ENCODE peak calls at places on chromosomes 12 and 14, in nine cellular contexts. One of them, this sample, is unnamed.

GRCh38 chr14:92607702-92608429 is 94.3 kb downstream of the RIN3 start:
- DNase-seq in upper lobe of right lung: no peak
- DNase-seq in uterus: no peak
- DNase-seq in psoas muscle: no peak
- DNase-seq in CD4-positive, alpha-beta T cell: no peak
- DNase-seq in right atrium auricular region: no peak
- DNase-seq in brain microvascular endothelial cell: peak
- DNase-seq in pancreas: no peak
- DNase-seq in IMR-90: peak
- DNase-seq in this sample: no peak

GRCh38 chr14:96796851-96797187 is 363 bp upstream of the VRK1 start:
- DNase-seq in IMR-90: no peak
- DNase-seq in psoas muscle: no peak
- DNase-seq in right atrium auricular region: no peak
- DNase-seq in brain microvascular endothelial cell: no peak
- DNase-seq in CD4-positive, alpha-beta T cell: no peak
- DNase-seq in upper lobe of right lung: no peak
- DNase-seq in uterus: no peak
- DNase-seq in pancreas: no peak
- DNase-seq in this sample: no peak

GRCh38 chr12:3225154-3225795 is 148.1 kb downstream of the TSPAN9 start:
- DNase-seq in brain microvascular endothelial cell: peak
- DNase-seq in CD4-positive, alpha-beta T cell: no peak
- DNase-seq in upper lobe of right lung: no peak
- DNase-seq in right atrium auricular region: no peak
- DNase-seq in psoas muscle: no peak
- DNase-seq in pancreas: no peak
- DNase-seq in uterus: no peak
- DNase-seq in IMR-90: peak
- DNase-seq in this sample: no peak

GRCh38 chr12:67270622-67271021 is 1.5 kb downstream of the CAND1 start:
- DNase-seq in uterus: no peak
- DNase-seq in pancreas: no peak
- DNase-seq in upper lobe of right lung: no peak
- DNase-seq in right atrium auricular region: no peak
- DNase-seq in IMR-90: no peak
- DNase-seq in CD4-positive, alpha-beta T cell: no peak
- DNase-seq in psoas muscle: no peak
- DNase-seq in brain microvascular endothelial cell: no peak
- DNase-seq in this sample: no peak

GRCh38 chr14:58904771-58905170 is 267.0 kb downstream of the DACT1 start:
- DNase-seq in psoas muscle: no peak
- DNase-seq in brain microvascular endothelial cell: no peak
- DNase-seq in upper lobe of right lung: no peak
- DNase-seq in pancreas: no peak
- DNase-seq in CD4-positive, alpha-beta T cell: no peak
- DNase-seq in right atrium auricular region: no peak
- DNase-seq in uterus: no peak
- DNase-seq in IMR-90: no peak
- DNase-seq in this sample: no peak

GRCh38 chr12:121939992-121940766 is 21.8 kb downstream of the CFAP251 start:
- DNase-seq in upper lobe of right lung: no peak
- DNase-seq in brain microvascular endothelial cell: no peak
- DNase-seq in uterus: no peak
- DNase-seq in psoas muscle: no peak
- DNase-seq in right atrium auricular region: no peak
- DNase-seq in IMR-90: no peak
- DNase-seq in pancreas: no peak
- DNase-seq in CD4-positive, alpha-beta T cell: no peak
- DNase-seq in this sample: no peak

GRCh38 chr14:95770777-95771176 is 56.9 kb upstream of the TCL1A start:
- DNase-seq in IMR-90: no peak
- DNase-seq in psoas muscle: no peak
- DNase-seq in right atrium auricular region: no peak
- DNase-seq in pancreas: no peak
- DNase-seq in CD4-positive, alpha-beta T cell: no peak
- DNase-seq in uterus: no peak
- DNase-seq in brain microvascular endothelial cell: no peak
- DNase-seq in upper lobe of right lung: no peak
- DNase-seq in this sample: no peak

GRCh38 chr12:79725987-79726386 is 35.2 kb upstream of the PAWR start:
- DNase-seq in uterus: no peak
- DNase-seq in pancreas: no peak
- DNase-seq in brain microvascular endothelial cell: peak
- DNase-seq in right atrium auricular region: no peak
- DNase-seq in IMR-90: peak
- DNase-seq in CD4-positive, alpha-beta T cell: no peak
- DNase-seq in psoas muscle: no peak
- DNase-seq in upper lobe of right lung: no peak
- DNase-seq in this sample: no peak

GRCh38 chr12:109461846-109462766 is 15.0 kb downstream of the KCTD10 start:
- DNase-seq in uterus: peak
- DNase-seq in upper lobe of right lung: peak
- DNase-seq in right atrium auricular region: peak
- DNase-seq in CD4-positive, alpha-beta T cell: no peak
- DNase-seq in IMR-90: peak
- DNase-seq in brain microvascular endothelial cell: peak
- DNase-seq in psoas muscle: peak
- DNase-seq in pancreas: peak
- DNase-seq in this sample: no peak

GRCh38 chr12:65123435-65124063 is 2.4 kb upstream of the WIF1 start:
- DNase-seq in pancreas: no peak
- DNase-seq in right atrium auricular region: no peak
- DNase-seq in psoas muscle: no peak
- DNase-seq in brain microvascular endothelial cell: no peak
- DNase-seq in upper lobe of right lung: no peak
- DNase-seq in uterus: no peak
- DNase-seq in CD4-positive, alpha-beta T cell: no peak
- DNase-seq in IMR-90: peak
- DNase-seq in this sample: no peak

GRCh38 chr12:119988440-119988787 is 622 bp upstream of the BICDL1 start:
- DNase-seq in upper lobe of right lung: no peak
- DNase-seq in pancreas: no peak
- DNase-seq in psoas muscle: no peak
- DNase-seq in CD4-positive, alpha-beta T cell: no peak
- DNase-seq in brain microvascular endothelial cell: peak
- DNase-seq in IMR-90: peak
- DNase-seq in right atrium auricular region: no peak
- DNase-seq in uterus: no peak
- DNase-seq in this sample: no peak

GRCh38 chr14:24079521-24080141 is 8.3 kb downstream of the CPNE6 start:
- DNase-seq in CD4-positive, alpha-beta T cell: no peak
- DNase-seq in uterus: no peak
- DNase-seq in brain microvascular endothelial cell: no peak
- DNase-seq in IMR-90: no peak
- DNase-seq in pancreas: no peak
- DNase-seq in upper lobe of right lung: no peak
- DNase-seq in psoas muscle: no peak
- DNase-seq in right atrium auricular region: no peak
- DNase-seq in this sample: no peak

GRCh38 chr14:74649673-74650072 is 37.6 kb upstream of the LTBP2 start:
- DNase-seq in upper lobe of right lung: no peak
- DNase-seq in IMR-90: no peak
- DNase-seq in brain microvascular endothelial cell: no peak
- DNase-seq in psoas muscle: no peak
- DNase-seq in CD4-positive, alpha-beta T cell: no peak
- DNase-seq in uterus: no peak
- DNase-seq in pancreas: no peak
- DNase-seq in right atrium auricular region: no peak
- DNase-seq in this sample: no peak

GRCh38 chr14:105084741-105085571 is 19.7 kb upstream of the GPR132 start:
- DNase-seq in IMR-90: no peak
- DNase-seq in CD4-positive, alpha-beta T cell: no peak
- DNase-seq in psoas muscle: no peak
- DNase-seq in right atrium auricular region: no peak
- DNase-seq in upper lobe of right lung: peak
- DNase-seq in uterus: no peak
- DNase-seq in pancreas: no peak
- DNase-seq in brain microvascular endothelial cell: no peak
- DNase-seq in this sample: no peak

GRCh38 chr12:11836282-11836963 is 186.9 kb downstream of the ETV6 start:
- DNase-seq in CD4-positive, alpha-beta T cell: no peak
- DNase-seq in brain microvascular endothelial cell: no peak
- DNase-seq in pancreas: peak
- DNase-seq in psoas muscle: no peak
- DNase-seq in uterus: no peak
- DNase-seq in upper lobe of right lung: peak
- DNase-seq in right atrium auricular region: peak
- DNase-seq in IMR-90: no peak
- DNase-seq in this sample: no peak

GRCh38 chr14:29521526-29522137 is 406.0 kb downstream of the PRKD1 start:
- DNase-seq in CD4-positive, alpha-beta T cell: no peak
- DNase-seq in brain microvascular endothelial cell: no peak
- DNase-seq in upper lobe of right lung: no peak
- DNase-seq in right atrium auricular region: no peak
- DNase-seq in uterus: no peak
- DNase-seq in psoas muscle: no peak
- DNase-seq in pancreas: no peak
- DNase-seq in IMR-90: peak
- DNase-seq in this sample: no peak

GRCh38 chr12:78403681-78404080 is 460.9 kb upstream of the SYT1 start:
- DNase-seq in IMR-90: peak
- DNase-seq in brain microvascular endothelial cell: peak
- DNase-seq in pancreas: no peak
- DNase-seq in upper lobe of right lung: no peak
- DNase-seq in psoas muscle: no peak
- DNase-seq in CD4-positive, alpha-beta T cell: no peak
- DNase-seq in right atrium auricular region: no peak
- DNase-seq in uterus: no peak
- DNase-seq in this sample: no peak

GRCh38 chr12:33427071-33427470 is 12.5 kb downstream of the SYT10 start:
- DNase-seq in upper lobe of right lung: no peak
- DNase-seq in psoas muscle: no peak
- DNase-seq in uterus: no peak
- DNase-seq in pancreas: no peak
- DNase-seq in brain microvascular endothelial cell: no peak
- DNase-seq in IMR-90: no peak
- DNase-seq in right atrium auricular region: no peak
- DNase-seq in CD4-positive, alpha-beta T cell: no peak
- DNase-seq in this sample: no peak

GRCh38 chr14:32594766-32595165 is 265.7 kb downstream of the AKAP6 start:
- DNase-seq in pancreas: no peak
- DNase-seq in brain microvascular endothelial cell: peak
- DNase-seq in CD4-positive, alpha-beta T cell: no peak
- DNase-seq in uterus: no peak
- DNase-seq in IMR-90: peak
- DNase-seq in psoas muscle: no peak
- DNase-seq in right atrium auricular region: no peak
- DNase-seq in upper lobe of right lung: no peak
- DNase-seq in this sample: no peak

GRCh38 chr14:39368261-39368959 is 63.8 kb downstream of the FBXO33 start:
- DNase-seq in uterus: peak
- DNase-seq in right atrium auricular region: no peak
- DNase-seq in CD4-positive, alpha-beta T cell: peak
- DNase-seq in IMR-90: peak
- DNase-seq in psoas muscle: peak
- DNase-seq in brain microvascular endothelial cell: peak
- DNase-seq in pancreas: peak
- DNase-seq in upper lobe of right lung: no peak
- DNase-seq in this sample: peak

GRCh38 chr12:53971129-53971528 is 1.8 kb upstream of the HOXC11 start:
- DNase-seq in upper lobe of right lung: no peak
- DNase-seq in right atrium auricular region: no peak
- DNase-seq in CD4-positive, alpha-beta T cell: no peak
- DNase-seq in IMR-90: no peak
- DNase-seq in uterus: no peak
- DNase-seq in brain microvascular endothelial cell: no peak
- DNase-seq in pancreas: no peak
- DNase-seq in psoas muscle: no peak
- DNase-seq in this sample: no peak
- H3K27ac ChIP-seq in upper lobe of right lung: no peak
- H3K27ac ChIP-seq in right atrium auricular region: no peak
- H3K27ac ChIP-seq in CD4-positive, alpha-beta T cell: no peak
- H3K27ac ChIP-seq in IMR-90: no peak
- H3K27ac ChIP-seq in uterus: no peak
- H3K27ac ChIP-seq in brain microvascular endothelial cell: no peak
- H3K27ac ChIP-seq in pancreas: no peak
- H3K27ac ChIP-seq in psoas muscle: no peak
- H3K27ac ChIP-seq in this sample: no peak

GRCh38 chr12:27337376-27337775 is 4.7 kb downstream of the BMAL2 start:
- DNase-seq in brain microvascular endothelial cell: no peak
- DNase-seq in uterus: no peak
- DNase-seq in upper lobe of right lung: no peak
- DNase-seq in pancreas: no peak
- DNase-seq in right atrium auricular region: no peak
- DNase-seq in CD4-positive, alpha-beta T cell: no peak
- DNase-seq in IMR-90: no peak
- DNase-seq in psoas muscle: no peak
- DNase-seq in this sample: no peak
- H3K27ac ChIP-seq in brain microvascular endothelial cell: no peak
- H3K27ac ChIP-seq in uterus: no peak
- H3K27ac ChIP-seq in upper lobe of right lung: no peak
- H3K27ac ChIP-seq in pancreas: no peak
- H3K27ac ChIP-seq in right atrium auricular region: no peak
- H3K27ac ChIP-seq in CD4-positive, alpha-beta T cell: no peak
- H3K27ac ChIP-seq in IMR-90: no peak
- H3K27ac ChIP-seq in psoas muscle: no peak
- H3K27ac ChIP-seq in this sample: no peak

DNA sequence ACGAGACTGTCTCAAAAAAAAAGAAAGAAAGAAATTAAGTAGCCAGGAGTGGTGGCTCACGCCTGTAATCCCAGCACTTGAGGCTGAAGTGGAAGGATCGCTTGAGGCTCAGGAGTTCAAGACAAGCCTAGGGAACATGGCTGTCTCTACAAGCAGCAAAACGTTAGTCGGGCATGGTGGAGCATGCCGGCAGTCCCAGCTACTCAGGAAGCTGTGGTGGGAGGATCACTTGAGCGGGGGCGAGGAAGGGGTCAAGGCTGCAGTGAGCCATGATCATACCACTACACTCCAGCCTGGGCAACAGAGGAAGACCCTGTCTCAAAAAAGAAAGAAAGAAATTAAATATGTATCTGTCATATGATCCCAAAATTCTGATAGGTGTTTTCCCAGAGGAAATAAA is 5.3 kb downstream of the RAD52 start:
- DNase-seq in brain microvascular endothelial cell: no peak
- DNase-seq in IMR-90: no peak
- DNase-seq in uterus: no peak
- DNase-seq in CD4-positive, alpha-beta T cell: no peak
- DNase-seq in pancreas: no peak
- DNase-seq in right atrium auricular region: no peak
- DNase-seq in upper lobe of right lung: no peak
- DNase-seq in psoas muscle: no peak
- DNase-seq in this sample: no peak
- H3K27ac ChIP-seq in brain microvascular endothelial cell: no peak
- H3K27ac ChIP-seq in IMR-90: no peak
- H3K27ac ChIP-seq in uterus: no peak
- H3K27ac ChIP-seq in CD4-positive, alpha-beta T cell: no peak
- H3K27ac ChIP-seq in pancreas: no peak
- H3K27ac ChIP-seq in right atrium auricular region: no peak
- H3K27ac ChIP-seq in upper lobe of right lung: no peak
- H3K27ac ChIP-seq in psoas muscle: peak
- H3K27ac ChIP-seq in this sample: no peak

DNA sequence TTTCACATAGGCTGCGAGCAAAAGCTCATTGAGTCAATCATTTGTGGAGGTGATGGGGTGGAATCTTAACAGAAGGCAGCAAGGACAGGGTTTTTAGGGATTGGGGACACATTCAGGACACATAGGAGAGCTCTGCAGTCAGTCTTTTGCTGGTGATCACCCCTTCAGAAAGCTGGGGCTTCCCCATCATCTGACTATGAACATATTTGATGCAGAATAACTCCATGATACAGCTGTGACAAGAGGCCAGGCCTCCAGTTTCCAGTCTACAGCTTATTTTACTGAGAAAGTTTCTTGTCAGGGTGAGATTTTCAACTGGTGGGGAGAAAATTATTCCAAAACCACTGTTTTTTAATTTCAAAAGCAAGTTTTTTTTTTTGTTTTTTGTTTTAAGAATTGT is 134.2 kb downstream of the TMEM30B start:
- DNase-seq in CD4-positive, alpha-beta T cell: no peak
- DNase-seq in upper lobe of right lung: no peak
- DNase-seq in psoas muscle: no peak
- DNase-seq in IMR-90: no peak
- DNase-seq in brain microvascular endothelial cell: no peak
- DNase-seq in pancreas: no peak
- DNase-seq in right atrium auricular region: no peak
- DNase-seq in uterus: no peak
- DNase-seq in this sample: no peak
- H3K27ac ChIP-seq in CD4-positive, alpha-beta T cell: no peak
- H3K27ac ChIP-seq in upper lobe of right lung: no peak
- H3K27ac ChIP-seq in psoas muscle: peak
- H3K27ac ChIP-seq in IMR-90: peak
- H3K27ac ChIP-seq in brain microvascular endothelial cell: peak
- H3K27ac ChIP-seq in pancreas: no peak
- H3K27ac ChIP-seq in right atrium auricular region: no peak
- H3K27ac ChIP-seq in uterus: no peak
- H3K27ac ChIP-seq in this sample: peak

This sample was measured in caudate nucleus.